ENCODE peak calls at places on chromosomes 2 and 18, in five cellular contexts. W is fibroblast of mammary gland, E is fibroblast of the aortic adventitia, I is bronchial epithelial cell, H is GM23248. M is an unnamed sample.

GRCh38 chr2:219443697-219444023 is 9.0 kb downstream of the SPEG start:
- DNase-seq in H (no peak), E (no peak), W (no peak), I (no peak), M (no peak)

GRCh38 chr2:38013158-38013752 is 62.7 kb downstream of the CYP1B1 start:
- DNase-seq in I (peak; percentile 89), E (peak; percentile 38), W (peak; percentile 57), H (peak; percentile 70), M (peak; percentile 13)

GRCh38 chr18:76544511-76545350 is 49.7 kb upstream of the ZNF516 start:
- DNase-seq in H (no peak), I (no peak), E (no peak), W (no peak), M (no peak)

GRCh38 chr18:66439207-66439606 is 164.7 kb downstream of the CDH19 start:
- DNase-seq in I (no peak), H (no peak), E (no peak), W (no peak), M (no peak)

GRCh38 chr2:222572761-222573174 is 83.1 kb downstream of the FARSB start:
- DNase-seq in H (peak; percentile 44), W (peak; percentile 71), I (peak; percentile 38), E (peak; percentile 65), M (peak; percentile 63)

GRCh38 chr2:21263622-21264021 is 139.9 kb downstream of the TDRD15 start:
- DNase-seq in E (no peak), W (no peak), I (no peak), H (no peak), M (no peak)

GRCh38 chr2:215816424-215816823 is 196.9 kb downstream of the MREG start:
- DNase-seq in I (no peak), W (no peak), H (no peak), E (no peak), M (no peak)

GRCh38 chr2:242030858-242031257 is 161.3 kb downstream of the RTP5 start:
- DNase-seq in I (no peak), H (no peak), E (no peak), W (no peak), M (no peak)

GRCh38 chr2:20108655-20109396 is 57.4 kb upstream of the LAPTM4A start:
- DNase-seq in H (peak; percentile 63), W (peak; percentile 82), I (peak; percentile 89), E (no peak), M (peak; percentile 77)

GRCh38 chr2:216316743-216317142 is 55.5 kb downstream of the MARCHF4 start:
- DNase-seq in W (peak; percentile 71), H (peak; percentile 89), E (peak; percentile 67), I (peak; percentile 80), M (peak; percentile 66)

GRCh38 chr2:167785606-167786005 is 461.8 kb downstream of the STK39 start:
- DNase-seq in E (no peak), W (peak; percentile 7), I (no peak), H (no peak), M (no peak)

GRCh38 chr2:8550932-8551621 is 130.8 kb upstream of the ID2 start:
- DNase-seq in W (no peak), I (no peak), E (no peak), H (no peak), M (no peak)

GRCh38 chr18:6571239-6571602 is 156.5 kb upstream of the L3MBTL4 start:
- DNase-seq in H (no peak), E (no peak), W (no peak), I (no peak), M (no peak)
- H3K4me3 ChIP-seq in H (no peak overlapping the region), E (no peak overlapping the region), W (no peak overlapping the region), I (no peak overlapping the region), M (no peak overlapping the region)

DNA sequence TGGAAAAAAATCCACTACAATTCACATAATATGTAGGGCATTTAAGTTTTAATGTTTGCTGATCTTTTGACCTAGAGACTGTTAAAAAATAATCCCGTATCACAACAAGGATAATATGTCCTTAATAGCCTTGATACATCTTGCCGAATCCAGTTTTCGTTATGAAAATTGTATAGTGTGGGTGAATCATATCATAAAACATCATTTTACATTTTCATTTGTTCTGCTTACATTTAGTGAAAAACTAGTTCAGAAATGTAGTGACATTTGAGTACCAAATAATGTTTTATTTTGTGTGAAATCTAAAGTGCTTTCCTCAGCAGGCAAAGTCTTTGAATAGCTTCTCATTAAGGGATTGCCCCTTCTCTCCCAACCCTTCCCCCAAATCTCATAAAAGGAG is 1.9 kb downstream of the AFTPH start:
- DNase-seq in W (no peak), E (no peak), H (no peak), I (no peak), M (no peak)
- H3K4me3 ChIP-seq in W (no peak overlapping the region), E (peak overlapping the region; percentile 18), H (peak overlapping the region; percentile 95), I (no peak overlapping the region), M (peak overlapping the region; percentile 69)

DNA sequence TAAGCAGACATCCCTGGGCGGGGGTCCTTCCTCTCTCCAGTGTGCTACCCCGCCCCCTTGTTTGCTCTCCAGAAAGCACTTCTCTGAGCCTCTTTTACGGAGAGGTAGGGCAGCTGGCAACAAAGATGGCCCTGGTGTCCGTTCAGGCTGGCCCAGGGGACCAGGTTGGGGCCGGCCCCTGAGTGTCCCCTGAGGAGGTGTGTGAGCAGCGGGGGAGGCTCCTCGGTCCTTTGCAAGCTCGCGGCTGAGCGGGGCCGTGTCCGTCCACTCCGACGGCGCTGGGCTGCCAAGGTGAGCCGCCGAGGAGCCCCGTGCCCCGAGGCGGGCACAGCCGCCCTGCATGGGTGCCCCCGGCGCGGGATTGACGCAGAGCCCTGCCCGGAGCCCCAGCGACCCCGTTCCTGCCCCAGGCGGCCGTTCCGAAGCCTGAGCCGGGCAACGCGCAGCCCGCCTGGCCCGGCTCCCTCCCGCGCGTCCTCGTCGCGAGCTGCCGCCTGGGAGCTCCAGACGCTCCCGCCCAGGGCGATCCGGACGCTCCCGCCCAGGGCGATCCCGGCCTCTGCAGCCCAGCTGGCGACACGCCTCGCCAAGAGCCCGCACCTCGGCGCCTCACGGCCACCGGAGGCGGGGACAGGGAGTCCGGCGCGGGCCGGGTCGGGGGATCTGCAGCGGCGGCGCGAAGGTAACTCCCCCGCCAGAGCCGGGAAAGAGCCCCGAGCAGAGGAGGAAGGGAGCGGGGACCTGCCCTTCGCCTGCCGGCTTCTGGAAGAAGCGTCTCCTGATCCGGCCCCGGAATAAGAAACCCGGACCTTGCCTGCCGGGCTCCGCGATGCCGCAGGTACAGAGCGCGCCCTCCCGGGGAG is at the start of gene PROKR1:
- DNase-seq in I (no peak), E (no peak), W (no peak), H (peak; percentile 55), M (peak; percentile 54)
- H3K4me3 ChIP-seq in I (peak within 1 kb of the TSS; percentile 34), E (peak within 1 kb of the TSS; percentile 44), W (peak within 1 kb of the TSS; percentile 6), H (peak within 1 kb of the TSS; percentile 66), M (peak within 1 kb of the TSS; percentile 25)

GRCh38 chr2:88810017-88810416 is 118.5 kb downstream of the RPIA start:
- DNase-seq in I (no peak), H (no peak), E (no peak), W (no peak), M (no peak)
- H3K4me3 ChIP-seq in I (no peak overlapping the region), H (no peak overlapping the region), E (no peak overlapping the region), W (no peak overlapping the region), M (no peak overlapping the region)

GRCh38 chr2:128322651-128323491 is 4.2 kb upstream of the HS6ST1 start:
- DNase-seq in I (no peak), W (no peak), H (no peak), E (no peak), M (no peak)
- H3K4me3 ChIP-seq in I (peak overlapping the region; percentile 54), W (peak overlapping the region; percentile 51), H (peak overlapping the region; percentile 75), E (peak overlapping the region; percentile 69), M (peak overlapping the region; percentile 44)

GRCh38 chr18:904135-905090 is at the start of gene ADCYAP1:
- DNase-seq in I (no peak), H (peak; percentile 40), W (no peak), E (peak; percentile 28), M (peak; percentile 44)

GRCh38 chr18:902179-902718 is 2.4 kb upstream of the ADCYAP1 start:
- DNase-seq in I (no peak), E (peak; percentile 69), H (peak; percentile 31), W (peak; percentile 20), M (no peak)

GRCh38 chr18:905307-905947 is 756 bp downstream of the ADCYAP1 start:
- DNase-seq in H (no peak), I (no peak), E (no peak), W (no peak), M (no peak)

GRCh38 chr18:903703-904102 is 968 bp upstream of the ADCYAP1 start:
- DNase-seq in E (peak; percentile 59), I (peak; percentile 16), W (peak; percentile 42), H (peak; percentile 48), M (no peak)

GRCh38 chr18:901769-902168 is 2.9 kb upstream of the ADCYAP1 start:
- DNase-seq in E (no peak), W (no peak), H (no peak), I (no peak), M (no peak)
- H3K4me3 ChIP-seq in E (no peak overlapping the region), W (no peak overlapping the region), H (no peak overlapping the region), I (no peak overlapping the region), M (no peak overlapping the region)

GRCh38 chr2:120465989-120466703 is 120.2 kb downstream of the INHBB start:
- DNase-seq in I (no peak), H (no peak), E (no peak), W (no peak), M (no peak)
- H3K4me3 ChIP-seq in I (no peak overlapping the region), H (no peak overlapping the region), E (no peak overlapping the region), W (no peak overlapping the region), M (no peak overlapping the region)

GRCh38 chr2:165796129-165796528 is 2.1 kb upstream of the GALNT3 start:
- DNase-seq in H (no peak), I (no peak), E (no peak), W (no peak), M (no peak)

GRCh38 chr2:165793161-165793778 is 777 bp downstream of the GALNT3 start:
- DNase-seq in W (no peak), I (peak; percentile 92), H (peak; percentile 27), E (no peak), M (peak; percentile 19)

GRCh38 chr2:165795011-165795410 is 964 bp upstream of the GALNT3 start:
- DNase-seq in E (peak; percentile 16), H (peak; percentile 22), I (peak; percentile 76), W (no peak), M (no peak)

GRCh38 chr2:165793779-165794519 is at the start of gene GALNT3:
- DNase-seq in W (no peak), E (no peak), I (peak; percentile 81), H (peak; percentile 40), M (peak; percentile 33)

DNA sequence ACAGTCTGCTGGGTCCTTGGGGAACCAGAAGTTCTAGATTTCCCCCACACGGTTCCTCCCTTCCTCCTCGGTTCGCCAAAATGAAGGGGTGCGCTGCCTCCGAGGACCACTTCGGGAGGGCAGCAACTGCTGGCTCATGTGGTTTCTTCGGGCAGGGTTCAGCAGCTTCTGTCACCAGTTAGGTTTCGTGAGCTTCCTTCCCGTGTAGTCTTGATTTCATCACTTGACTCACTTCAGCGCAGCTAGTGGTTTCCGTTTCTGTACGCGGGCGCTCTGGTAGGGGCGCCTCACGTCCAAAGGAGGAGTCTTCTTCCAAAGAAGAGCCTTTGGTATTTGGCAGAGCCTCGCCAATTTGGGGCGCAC is 454 bp upstream of the GALNT3 start:
- DNase-seq in H (peak; percentile 74), E (peak; percentile 22), W (peak; percentile 41), I (peak; percentile 77), M (peak; percentile 38)
- H3K4me3 ChIP-seq in H (peak overlapping the region; percentile 67), E (peak overlapping the region; percentile 47), W (peak overlapping the region; percentile 38), I (peak overlapping the region; percentile 98), M (peak overlapping the region; percentile 54)

M was measured in foreskin fibroblast.